ENCODE peak calls at places on chromosomes 4 and X, in four cellular contexts. E is ELR, S is NCI-H345, P is fibroblast of mammary gland. U is an unnamed sample.

GRCh38 chr4:73801692-73802091 is 34.8 kb upstream of the CXCL6 start:
- DNase-seq in E (no peak), S (no peak), P (no peak), U (no peak)

GRCh38 chr4:98746530-98746929 is 88.1 kb upstream of the TSPAN5 start:
- DNase-seq in E (no peak), S (no peak), P (peak), U (no peak)

GRCh38 chrX:130682990-130683389 is 220.0 kb downstream of the ENOX2 start:
- DNase-seq in E (peak), S (no peak), P (peak), U (no peak)

GRCh38 chrX:2301901-2302300 is 198.9 kb downstream of the DHRSX start:
- DNase-seq in E (no peak), S (no peak), P (no peak), U (no peak)

GRCh38 chr4:10279261-10279660 is 162.7 kb upstream of the WDR1 start:
- DNase-seq in E (no peak), S (no peak), P (no peak), U (no peak)

GRCh38 chrX:155132110-155132509 is 60.8 kb downstream of the BRCC3 start:
- DNase-seq in E (no peak), S (no peak), P (no peak), U (no peak)

GRCh38 chr4:176443117-176443516 is 123.4 kb downstream of the SPCS3 start:
- DNase-seq in E (peak), S (no peak), P (peak), U (no peak)

GRCh38 chrX:54413753-54414152 is 26.5 kb upstream of the TSR2 start:
- DNase-seq in E (no peak), S (no peak), P (peak), U (no peak)

GRCh38 chr4:40046311-40046980 is 10.2 kb upstream of the N4BP2 start:
- DNase-seq in E (peak), S (peak), P (peak), U (no peak)

GRCh38 chr4:111628437-111628836 is 516.8 kb upstream of the FAM241A start:
- DNase-seq in E (no peak), S (peak), P (no peak), U (no peak)

GRCh38 chrX:623599-624323 is 6.8 kb upstream of the SHOX start:
- DNase-seq in E (no peak), S (no peak), P (no peak), U (no peak)

GRCh38 chrX:21985332-21985777 is 44.8 kb downstream of the SMS start:
- DNase-seq in E (peak), S (peak), P (peak), U (peak)

GRCh38 chrX:133698298-133698697 is 283.0 kb upstream of the GPC4 start:
- DNase-seq in E (no peak), S (no peak), P (peak), U (no peak)

GRCh38 chr4:29142708-29143107 is 1577.5 kb upstream of the PCDH7 start:
- DNase-seq in E (no peak), S (no peak), P (no peak), U (no peak)

U was measured in stimulated activated naive CD4-positive, alpha-beta T cell.